ENCODE peak calls at places on chromosomes 16 and 17, in four cellular contexts. R, E, V and A are unnamed samples.

GRCh38 chr16:19463468-19464315 is 46.0 kb downstream of the TMC5 start:
- DNase-seq in V (no peak), E (no peak), R (no peak), A (no peak)

GRCh38 chr17:73586921-73587680 is 57.1 kb downstream of the SDK2 start:
- DNase-seq in E (no peak), R (no peak), V (no peak), A (no peak)

GRCh38 chr17:82114872-82115271 is 16.8 kb upstream of the FASN start:
- DNase-seq in E (no peak), R (no peak), V (no peak), A (no peak)

GRCh38 chr17:81342062-81342699 is 47.1 kb upstream of the SLC38A10 start:
- DNase-seq in V (no peak), E (no peak), R (no peak), A (no peak)

GRCh38 chr16:11801481-11802021 is 4.5 kb upstream of the ZC3H7A start:
- DNase-seq in V (no peak), R (no peak), E (peak; percentile 25), A (no peak)

GRCh38 chr16:70432800-70433455 is 6.0 kb downstream of the ST3GAL2 start:
- DNase-seq in V (no peak), R (no peak), E (no peak), A (no peak)

GRCh38 chr17:44911133-44912001 is 3.9 kb downstream of the GFAP start:
- DNase-seq in R (no peak), V (peak; percentile 17), E (peak; percentile 77), A (peak; percentile 23)

GRCh38 chr17:19409066-19409465 is 2.0 kb upstream of the RNF112 start:
- DNase-seq in R (no peak), E (no peak), V (no peak), A (no peak)

GRCh38 chr16:74451951-74452758 is 30.9 kb upstream of the CLEC18B start:
- DNase-seq in E (no peak), R (no peak), V (no peak), A (no peak)

GRCh38 chr16:50121721-50122445 is 31.2 kb upstream of the TENT4B start:
- DNase-seq in E (no peak), V (peak; percentile 20), R (no peak), A (no peak)

GRCh38 chr17:50721194-50722010 is 2.0 kb downstream of the LUC7L3 start:
- DNase-seq in R (no peak), V (no peak), E (no peak), A (no peak)

GRCh38 chr16:87201052-87201451 is 116.1 kb downstream of the C16orf95 start:
- DNase-seq in V (no peak), E (peak; percentile 95), R (no peak), A (no peak)

GRCh38 chr16:88634141-88634993 is 4.0 kb upstream of the IL17C start:
- DNase-seq in E (no peak), V (peak; percentile 29), R (no peak), A (peak; percentile 42)

GRCh38 chr16:65176603-65177002 is 54.7 kb upstream of the CDH11 start:
- DNase-seq in E (no peak), V (no peak), R (no peak), A (no peak)

GRCh38 chr16:49631521-49632041 is 224.3 kb downstream of the ZNF423 start:
- DNase-seq in R (no peak), E (peak; percentile 51), V (no peak), A (no peak)

GRCh38 chr16:15985144-15985543 is 35.7 kb downstream of the ABCC1 start:
- DNase-seq in R (no peak), E (no peak), V (no peak), A (no peak)

GRCh38 chr17:18961634-18962493 is 9.9 kb downstream of the SLC5A10 start:
- DNase-seq in V (no peak), R (no peak), E (peak; percentile 61), A (no peak)

GRCh38 chr17:48732688-48733629 is 4.4 kb upstream of the HOXB13 start:
- DNase-seq in V (no peak), E (peak; percentile 53), R (no peak), A (no peak)

GRCh38 chr16:24853830-24854229 is 8.1 kb downstream of the SLC5A11 start:
- DNase-seq in R (no peak), V (no peak), E (peak; percentile 62), A (no peak)

GRCh38 chr17:17782425-17783120 is 54.2 kb downstream of the SREBF1 start:
- DNase-seq in E (no peak), V (peak; percentile 35), R (no peak), A (no peak)

GRCh38 chr17:73968680-73969079 is 234.8 kb upstream of the RPL38 start:
- DNase-seq in R (no peak), E (peak; percentile 19), V (no peak), A (no peak)

GRCh38 chr16:57574086-57574485 is 31.6 kb downstream of the ADGRG5 start:
- DNase-seq in E (no peak), R (no peak), V (no peak), A (no peak)

GRCh38 chr16:88753191-88753590 is 31.8 kb downstream of the PIEZO1 start:
- DNase-seq in E (no peak), R (no peak), V (no peak), A (no peak)

GRCh38 chr17:27540300-27541105 is 84.3 kb downstream of the KSR1 start:
- DNase-seq in E (peak; percentile 97), R (no peak), V (no peak), A (no peak)